ENCODE peak calls at places on chromosomes 6 and 20, in ten cellular contexts. One of them, this sample, is unnamed.

GRCh38 chr6:6661684-6662083 is 73.2 kb downstream of the LY86 start:
- DNase-seq in vagina: peak
- DNase-seq in SK-N-MC: no peak
- DNase-seq in breast epithelium: peak
- DNase-seq in endothelial cell of umbilical vein: peak
- DNase-seq in HCT116: no peak
- DNase-seq in suprapubic skin: no peak
- DNase-seq in Panc1: no peak
- DNase-seq in H1: no peak
- DNase-seq in spleen: no peak
- DNase-seq in this sample: no peak

GRCh38 chr20:41169791-41170351 is 32.5 kb downstream of the PLCG1 start:
- DNase-seq in vagina: no peak
- DNase-seq in SK-N-MC: no peak
- DNase-seq in breast epithelium: no peak
- DNase-seq in endothelial cell of umbilical vein: no peak
- DNase-seq in HCT116: no peak
- DNase-seq in suprapubic skin: peak
- DNase-seq in Panc1: no peak
- DNase-seq in H1: no peak
- DNase-seq in spleen: peak
- DNase-seq in this sample: no peak

GRCh38 chr20:56735087-56735642 is 106.1 kb downstream of the TFAP2C start:
- DNase-seq in vagina: no peak
- DNase-seq in SK-N-MC: no peak
- DNase-seq in breast epithelium: no peak
- DNase-seq in endothelial cell of umbilical vein: no peak
- DNase-seq in HCT116: no peak
- DNase-seq in suprapubic skin: no peak
- DNase-seq in Panc1: no peak
- DNase-seq in H1: peak
- DNase-seq in spleen: no peak
- DNase-seq in this sample: no peak

GRCh38 chr6:166586424-166587156 is at the start of gene RAMACL:
- DNase-seq in vagina: no peak
- DNase-seq in SK-N-MC: no peak
- DNase-seq in breast epithelium: no peak
- DNase-seq in endothelial cell of umbilical vein: no peak
- DNase-seq in HCT116: peak
- DNase-seq in suprapubic skin: no peak
- DNase-seq in Panc1: no peak
- DNase-seq in H1: peak
- DNase-seq in spleen: peak
- DNase-seq in this sample: no peak

GRCh38 chr6:41408576-41408975 is 73.2 kb downstream of the NCR2 start:
- DNase-seq in vagina: no peak
- DNase-seq in SK-N-MC: no peak
- DNase-seq in breast epithelium: no peak
- DNase-seq in endothelial cell of umbilical vein: no peak
- DNase-seq in HCT116: no peak
- DNase-seq in suprapubic skin: no peak
- DNase-seq in Panc1: no peak
- DNase-seq in H1: no peak
- DNase-seq in spleen: no peak
- DNase-seq in this sample: no peak

GRCh38 chr20:40232288-40232687 is 456.7 kb downstream of the MAFB start:
- DNase-seq in vagina: no peak
- DNase-seq in SK-N-MC: peak
- DNase-seq in breast epithelium: no peak
- DNase-seq in endothelial cell of umbilical vein: no peak
- DNase-seq in HCT116: no peak
- DNase-seq in suprapubic skin: no peak
- DNase-seq in Panc1: no peak
- DNase-seq in H1: no peak
- DNase-seq in spleen: no peak
- DNase-seq in this sample: no peak

GRCh38 chr6:45754432-45754831 is 261.2 kb downstream of the CLIC5 start:
- DNase-seq in vagina: no peak
- DNase-seq in SK-N-MC: no peak
- DNase-seq in breast epithelium: no peak
- DNase-seq in endothelial cell of umbilical vein: no peak
- DNase-seq in HCT116: no peak
- DNase-seq in suprapubic skin: no peak
- DNase-seq in Panc1: no peak
- DNase-seq in H1: no peak
- DNase-seq in spleen: no peak
- DNase-seq in this sample: no peak

GRCh38 chr6:105675715-105676397 is 273.0 kb upstream of the PREP start:
- DNase-seq in vagina: no peak
- DNase-seq in SK-N-MC: no peak
- DNase-seq in breast epithelium: no peak
- DNase-seq in endothelial cell of umbilical vein: no peak
- DNase-seq in HCT116: peak
- DNase-seq in suprapubic skin: no peak
- DNase-seq in Panc1: peak
- DNase-seq in H1: no peak
- DNase-seq in spleen: no peak
- DNase-seq in this sample: no peak

GRCh38 chr20:1186367-1186991 is 1.7 kb upstream of the TMEM74B start:
- DNase-seq in vagina: no peak
- DNase-seq in SK-N-MC: no peak
- DNase-seq in breast epithelium: no peak
- DNase-seq in endothelial cell of umbilical vein: no peak
- DNase-seq in HCT116: no peak
- DNase-seq in suprapubic skin: no peak
- DNase-seq in Panc1: no peak
- DNase-seq in H1: no peak
- DNase-seq in spleen: no peak
- DNase-seq in this sample: no peak

GRCh38 chr20:1184260-1184637 is 532 bp downstream of the TMEM74B start:
- DNase-seq in vagina: no peak
- DNase-seq in SK-N-MC: no peak
- DNase-seq in breast epithelium: no peak
- DNase-seq in endothelial cell of umbilical vein: no peak
- DNase-seq in HCT116: no peak
- DNase-seq in suprapubic skin: no peak
- DNase-seq in Panc1: no peak
- DNase-seq in H1: no peak
- DNase-seq in spleen: no peak
- DNase-seq in this sample: no peak

GRCh38 chr20:1184638-1185315 is at the start of gene TMEM74B:
- DNase-seq in vagina: no peak
- DNase-seq in SK-N-MC: no peak
- DNase-seq in breast epithelium: no peak
- DNase-seq in endothelial cell of umbilical vein: no peak
- DNase-seq in HCT116: no peak
- DNase-seq in suprapubic skin: no peak
- DNase-seq in Panc1: no peak
- DNase-seq in H1: peak
- DNase-seq in spleen: no peak
- DNase-seq in this sample: peak

GRCh38 chr20:1185316-1185741 is 548 bp upstream of the TMEM74B start:
- DNase-seq in vagina: no peak
- DNase-seq in SK-N-MC: no peak
- DNase-seq in breast epithelium: no peak
- DNase-seq in endothelial cell of umbilical vein: no peak
- DNase-seq in HCT116: no peak
- DNase-seq in suprapubic skin: no peak
- DNase-seq in Panc1: no peak
- DNase-seq in H1: no peak
- DNase-seq in spleen: no peak
- DNase-seq in this sample: no peak

DNA sequence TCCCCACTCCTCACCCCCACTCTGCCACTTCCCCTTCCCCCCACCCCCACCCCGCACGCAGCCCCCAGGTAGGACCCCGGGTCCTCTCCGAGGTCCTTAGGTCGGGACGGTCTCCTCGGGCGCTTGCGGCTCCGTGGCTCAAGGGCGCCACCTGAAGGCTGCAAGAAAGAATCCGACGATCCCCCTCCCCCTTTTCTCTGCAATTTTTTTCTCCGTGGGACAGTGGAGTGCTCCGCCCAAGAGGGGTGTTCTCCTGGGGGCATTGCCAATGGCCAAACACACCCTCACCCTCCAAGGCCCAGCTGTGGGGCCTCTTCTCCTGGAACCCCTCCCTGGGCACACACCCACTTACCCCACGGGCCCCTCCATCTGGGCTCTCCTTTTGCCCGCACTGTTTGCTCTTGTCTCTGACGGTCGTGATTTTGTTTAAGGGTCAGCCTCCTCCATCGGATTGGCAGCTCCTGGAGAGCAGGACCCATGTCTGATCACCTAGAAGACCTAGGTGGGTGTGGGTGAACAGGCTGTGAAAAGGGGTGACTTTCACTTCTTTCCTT is 1.1 kb upstream of the TMEM74B start:
- DNase-seq in vagina: no peak
- DNase-seq in SK-N-MC: no peak
- DNase-seq in breast epithelium: no peak
- DNase-seq in endothelial cell of umbilical vein: peak
- DNase-seq in HCT116: peak
- DNase-seq in suprapubic skin: no peak
- DNase-seq in Panc1: no peak
- DNase-seq in H1: peak
- DNase-seq in spleen: no peak
- DNase-seq in this sample: peak
- TF ChIP-seq POLR2AphosphoS5 in vagina: no peak
- TF ChIP-seq POLR2AphosphoS5 in SK-N-MC: no peak
- TF ChIP-seq POLR2AphosphoS5 in breast epithelium: no peak
- TF ChIP-seq POLR2AphosphoS5 in endothelial cell of umbilical vein: no peak
- TF ChIP-seq POLR2AphosphoS5 in HCT116: peak
- TF ChIP-seq POLR2AphosphoS5 in suprapubic skin: no peak
- TF ChIP-seq POLR2AphosphoS5 in Panc1: no peak
- TF ChIP-seq POLR2AphosphoS5 in H1: no peak
- TF ChIP-seq POLR2AphosphoS5 in spleen: no peak
- TF ChIP-seq POLR2AphosphoS5 in this sample: no peak

DNA sequence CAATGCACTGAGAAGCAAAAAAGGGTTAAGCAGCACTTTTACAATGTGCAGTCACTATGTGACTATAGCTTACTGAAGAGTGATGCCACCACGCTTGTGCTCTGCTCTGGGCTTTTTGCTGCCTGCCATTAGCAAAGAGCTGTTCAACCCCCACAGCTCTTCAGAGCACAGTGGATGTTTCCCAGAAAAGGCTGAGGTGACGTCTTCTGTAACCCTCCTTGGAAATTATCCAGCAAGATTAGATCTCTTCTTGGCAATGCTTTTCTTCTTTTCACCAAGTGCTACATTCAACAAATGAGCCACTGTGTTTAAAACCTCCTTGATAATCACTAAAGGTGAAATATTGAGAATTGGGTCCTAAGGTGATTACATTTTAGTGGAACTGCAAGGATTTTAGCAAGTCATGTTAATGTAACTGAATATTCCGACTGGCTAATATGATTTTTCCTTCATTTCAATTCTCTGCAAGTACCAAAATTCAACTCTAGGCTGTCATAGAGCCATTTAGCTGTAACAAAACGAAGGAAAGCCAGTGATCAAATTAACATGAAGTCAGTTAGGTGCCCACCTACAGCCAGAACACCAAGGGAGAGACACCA is 34.9 kb downstream of the ELOVL5 start:
- DNase-seq in vagina: no peak
- DNase-seq in SK-N-MC: no peak
- DNase-seq in breast epithelium: no peak
- DNase-seq in endothelial cell of umbilical vein: peak
- DNase-seq in HCT116: no peak
- DNase-seq in suprapubic skin: no peak
- DNase-seq in Panc1: no peak
- DNase-seq in H1: no peak
- DNase-seq in spleen: no peak
- DNase-seq in this sample: no peak
- TF ChIP-seq POLR2AphosphoS5 in vagina: no peak
- TF ChIP-seq POLR2AphosphoS5 in SK-N-MC: no peak
- TF ChIP-seq POLR2AphosphoS5 in breast epithelium: peak
- TF ChIP-seq POLR2AphosphoS5 in endothelial cell of umbilical vein: no peak
- TF ChIP-seq POLR2AphosphoS5 in HCT116: no peak
- TF ChIP-seq POLR2AphosphoS5 in suprapubic skin: no peak
- TF ChIP-seq POLR2AphosphoS5 in Panc1: no peak
- TF ChIP-seq POLR2AphosphoS5 in H1: no peak
- TF ChIP-seq POLR2AphosphoS5 in spleen: no peak
- TF ChIP-seq POLR2AphosphoS5 in this sample: no peak

GRCh38 chr20:38369387-38369786 is 23.1 kb downstream of the LBP start:
- DNase-seq in vagina: no peak
- DNase-seq in SK-N-MC: no peak
- DNase-seq in breast epithelium: no peak
- DNase-seq in endothelial cell of umbilical vein: peak
- DNase-seq in HCT116: peak
- DNase-seq in suprapubic skin: no peak
- DNase-seq in Panc1: no peak
- DNase-seq in H1: no peak
- DNase-seq in spleen: no peak
- DNase-seq in this sample: no peak

GRCh38 chr20:38372830-38373229 is 26.5 kb downstream of the LBP start:
- DNase-seq in vagina: no peak
- DNase-seq in SK-N-MC: no peak
- DNase-seq in breast epithelium: no peak
- DNase-seq in endothelial cell of umbilical vein: no peak
- DNase-seq in HCT116: no peak
- DNase-seq in suprapubic skin: no peak
- DNase-seq in Panc1: no peak
- DNase-seq in H1: no peak
- DNase-seq in spleen: no peak
- DNase-seq in this sample: no peak

GRCh38 chr20:38377039-38377715 is 30.9 kb downstream of the LBP start:
- DNase-seq in vagina: no peak
- DNase-seq in SK-N-MC: no peak
- DNase-seq in breast epithelium: peak
- DNase-seq in endothelial cell of umbilical vein: no peak
- DNase-seq in HCT116: no peak
- DNase-seq in suprapubic skin: no peak
- DNase-seq in Panc1: no peak
- DNase-seq in H1: no peak
- DNase-seq in spleen: no peak
- DNase-seq in this sample: no peak

GRCh38 chr20:38373898-38374297 is 27.6 kb downstream of the LBP start:
- DNase-seq in vagina: no peak
- DNase-seq in SK-N-MC: no peak
- DNase-seq in breast epithelium: no peak
- DNase-seq in endothelial cell of umbilical vein: no peak
- DNase-seq in HCT116: no peak
- DNase-seq in suprapubic skin: no peak
- DNase-seq in Panc1: no peak
- DNase-seq in H1: no peak
- DNase-seq in spleen: no peak
- DNase-seq in this sample: no peak

GRCh38 chr20:38373231-38373867 is 27.1 kb downstream of the LBP start:
- DNase-seq in vagina: no peak
- DNase-seq in SK-N-MC: no peak
- DNase-seq in breast epithelium: no peak
- DNase-seq in endothelial cell of umbilical vein: peak
- DNase-seq in HCT116: no peak
- DNase-seq in suprapubic skin: no peak
- DNase-seq in Panc1: no peak
- DNase-seq in H1: no peak
- DNase-seq in spleen: no peak
- DNase-seq in this sample: no peak
- TF ChIP-seq POLR2AphosphoS5 in vagina: no peak
- TF ChIP-seq POLR2AphosphoS5 in SK-N-MC: no peak
- TF ChIP-seq POLR2AphosphoS5 in breast epithelium: no peak
- TF ChIP-seq POLR2AphosphoS5 in endothelial cell of umbilical vein: no peak
- TF ChIP-seq POLR2AphosphoS5 in HCT116: no peak
- TF ChIP-seq POLR2AphosphoS5 in suprapubic skin: no peak
- TF ChIP-seq POLR2AphosphoS5 in Panc1: no peak
- TF ChIP-seq POLR2AphosphoS5 in H1: no peak
- TF ChIP-seq POLR2AphosphoS5 in spleen: no peak
- TF ChIP-seq POLR2AphosphoS5 in this sample: no peak

DNA sequence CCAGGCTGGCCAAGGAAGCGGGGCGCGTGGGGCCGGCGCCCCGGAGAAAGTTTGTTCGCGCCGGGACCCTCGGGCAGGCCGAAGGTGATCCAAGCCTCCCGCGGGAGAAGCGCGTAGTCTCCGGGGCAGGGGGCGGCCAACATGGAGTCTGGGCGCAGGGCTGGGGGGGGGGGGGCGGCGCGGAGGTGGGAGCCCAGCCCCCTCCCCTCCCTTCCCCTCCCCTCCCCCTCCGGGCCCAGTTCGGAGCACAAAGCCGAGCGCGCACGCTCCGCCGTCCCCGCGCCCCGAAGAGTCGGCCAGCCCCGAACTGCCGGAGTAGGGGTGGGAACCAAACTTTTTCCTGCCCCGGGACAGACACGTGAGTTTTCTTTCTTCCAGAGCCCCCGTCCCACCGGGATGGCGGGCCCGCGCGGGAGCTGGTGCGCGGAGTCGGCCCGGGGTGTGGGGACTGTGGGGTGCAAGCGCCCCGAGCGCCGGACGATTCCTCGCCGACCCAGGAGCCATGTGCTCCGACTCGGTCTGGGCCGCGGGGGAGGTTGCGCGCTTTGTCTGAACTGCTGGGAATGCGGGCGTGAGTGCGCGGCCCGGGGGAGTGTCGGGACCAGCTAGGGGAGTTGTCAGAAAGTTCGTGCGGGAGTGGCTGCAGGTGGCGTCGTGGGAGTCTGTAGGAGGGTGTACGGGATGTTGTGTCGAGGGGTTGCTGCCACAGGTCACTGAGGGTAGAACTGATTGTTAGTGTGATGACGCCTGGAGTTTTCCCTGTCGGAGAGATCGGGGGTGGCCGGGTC is 1.1 kb downstream of the TGIF2 start:
- DNase-seq in vagina: no peak
- DNase-seq in SK-N-MC: no peak
- DNase-seq in breast epithelium: peak
- DNase-seq in endothelial cell of umbilical vein: peak
- DNase-seq in HCT116: no peak
- DNase-seq in suprapubic skin: peak
- DNase-seq in Panc1: no peak
- DNase-seq in H1: peak
- DNase-seq in spleen: peak
- DNase-seq in this sample: peak
- TF ChIP-seq POLR2AphosphoS5 in vagina: peak
- TF ChIP-seq POLR2AphosphoS5 in SK-N-MC: peak
- TF ChIP-seq POLR2AphosphoS5 in breast epithelium: no peak
- TF ChIP-seq POLR2AphosphoS5 in endothelial cell of umbilical vein: no peak
- TF ChIP-seq POLR2AphosphoS5 in HCT116: no peak
- TF ChIP-seq POLR2AphosphoS5 in suprapubic skin: no peak
- TF ChIP-seq POLR2AphosphoS5 in Panc1: no peak
- TF ChIP-seq POLR2AphosphoS5 in H1: no peak
- TF ChIP-seq POLR2AphosphoS5 in spleen: peak
- TF ChIP-seq POLR2AphosphoS5 in this sample: no peak